ENCODE peak calls at places on chromosomes 2 and 18, in ten cellular contexts. One of them, this sample, is unnamed. For H3K4me1, the result is how much of the 10 kb centered on the place peaks cover.

GRCh38 chr2:108403494-108403893 is 25.7 kb downstream of the SULT1C4 start:
- DNase-seq in testis: no peak
- DNase-seq in kidney: no peak
- DNase-seq in breast epithelium: no peak
- DNase-seq in A549: peak
- DNase-seq in heart right ventricle: no peak
- DNase-seq in H9: peak
- DNase-seq in CD8-positive, alpha-beta T cell: no peak
- DNase-seq in lower lobe of right lung: no peak
- DNase-seq in sigmoid colon: no peak
- DNase-seq in this sample: no peak

GRCh38 chr2:173898178-173898668 is 67.0 kb downstream of the SP3 start:
- DNase-seq in CD8-positive, alpha-beta T cell: no peak
- DNase-seq in lower lobe of right lung: no peak
- DNase-seq in kidney: no peak
- DNase-seq in breast epithelium: no peak
- DNase-seq in heart right ventricle: no peak
- DNase-seq in A549: no peak
- DNase-seq in sigmoid colon: no peak
- DNase-seq in H9: no peak
- DNase-seq in testis: no peak
- DNase-seq in this sample: no peak

GRCh38 chr2:230668184-230668938 is 44.3 kb upstream of the CAB39 start:
- DNase-seq in lower lobe of right lung: peak
- DNase-seq in kidney: no peak
- DNase-seq in CD8-positive, alpha-beta T cell: no peak
- DNase-seq in heart right ventricle: peak
- DNase-seq in H9: no peak
- DNase-seq in testis: no peak
- DNase-seq in sigmoid colon: no peak
- DNase-seq in A549: no peak
- DNase-seq in breast epithelium: no peak
- DNase-seq in this sample: peak

GRCh38 chr2:101762451-101763171 is 65.1 kb downstream of the MAP4K4 start:
- DNase-seq in testis: no peak
- DNase-seq in CD8-positive, alpha-beta T cell: no peak
- DNase-seq in kidney: no peak
- DNase-seq in H9: no peak
- DNase-seq in lower lobe of right lung: no peak
- DNase-seq in heart right ventricle: no peak
- DNase-seq in A549: no peak
- DNase-seq in sigmoid colon: no peak
- DNase-seq in breast epithelium: no peak
- DNase-seq in this sample: no peak

GRCh38 chr2:50951416-50951815 is 80.5 kb downstream of the NRXN1 start:
- DNase-seq in CD8-positive, alpha-beta T cell: no peak
- DNase-seq in H9: no peak
- DNase-seq in lower lobe of right lung: no peak
- DNase-seq in sigmoid colon: no peak
- DNase-seq in breast epithelium: no peak
- DNase-seq in A549: no peak
- DNase-seq in testis: no peak
- DNase-seq in heart right ventricle: no peak
- DNase-seq in kidney: no peak
- DNase-seq in this sample: no peak

GRCh38 chr2:9178110-9178904 is 28.3 kb upstream of the ASAP2 start:
- DNase-seq in A549: no peak
- DNase-seq in sigmoid colon: no peak
- DNase-seq in H9: no peak
- DNase-seq in kidney: no peak
- DNase-seq in heart right ventricle: no peak
- DNase-seq in breast epithelium: no peak
- DNase-seq in testis: no peak
- DNase-seq in lower lobe of right lung: no peak
- DNase-seq in CD8-positive, alpha-beta T cell: no peak
- DNase-seq in this sample: no peak

GRCh38 chr2:88698498-88699233 is 7.2 kb downstream of the RPIA start:
- DNase-seq in sigmoid colon: no peak
- DNase-seq in heart right ventricle: no peak
- DNase-seq in lower lobe of right lung: no peak
- DNase-seq in H9: no peak
- DNase-seq in A549: no peak
- DNase-seq in breast epithelium: peak
- DNase-seq in testis: no peak
- DNase-seq in kidney: no peak
- DNase-seq in CD8-positive, alpha-beta T cell: no peak
- DNase-seq in this sample: no peak

GRCh38 chr2:150125708-150126107 is 361.8 kb downstream of the RND3 start:
- DNase-seq in A549: peak
- DNase-seq in heart right ventricle: no peak
- DNase-seq in sigmoid colon: no peak
- DNase-seq in lower lobe of right lung: no peak
- DNase-seq in testis: no peak
- DNase-seq in kidney: no peak
- DNase-seq in breast epithelium: no peak
- DNase-seq in CD8-positive, alpha-beta T cell: no peak
- DNase-seq in H9: no peak
- DNase-seq in this sample: no peak

GRCh38 chr18:68480196-68480595 is 234.7 kb downstream of the TMX3 start:
- DNase-seq in kidney: no peak
- DNase-seq in sigmoid colon: no peak
- DNase-seq in heart right ventricle: no peak
- DNase-seq in A549: no peak
- DNase-seq in CD8-positive, alpha-beta T cell: no peak
- DNase-seq in lower lobe of right lung: no peak
- DNase-seq in H9: no peak
- DNase-seq in breast epithelium: no peak
- DNase-seq in testis: no peak
- DNase-seq in this sample: no peak

GRCh38 chr18:11019295-11019694 is 130.1 kb downstream of the PIEZO2 start:
- DNase-seq in testis: no peak
- DNase-seq in heart right ventricle: no peak
- DNase-seq in breast epithelium: no peak
- DNase-seq in lower lobe of right lung: no peak
- DNase-seq in H9: no peak
- DNase-seq in kidney: no peak
- DNase-seq in sigmoid colon: no peak
- DNase-seq in CD8-positive, alpha-beta T cell: no peak
- DNase-seq in A549: no peak
- DNase-seq in this sample: no peak

GRCh38 chr2:221600388-221600787 is 28.3 kb upstream of the EPHA4 start:
- DNase-seq in heart right ventricle: no peak
- DNase-seq in testis: no peak
- DNase-seq in A549: no peak
- DNase-seq in lower lobe of right lung: no peak
- DNase-seq in H9: no peak
- DNase-seq in kidney: no peak
- DNase-seq in CD8-positive, alpha-beta T cell: no peak
- DNase-seq in sigmoid colon: no peak
- DNase-seq in breast epithelium: no peak
- DNase-seq in this sample: no peak

GRCh38 chr2:221590861-221591260 is 18.8 kb upstream of the EPHA4 start:
- DNase-seq in kidney: no peak
- DNase-seq in A549: no peak
- DNase-seq in heart right ventricle: no peak
- DNase-seq in testis: no peak
- DNase-seq in CD8-positive, alpha-beta T cell: no peak
- DNase-seq in H9: no peak
- DNase-seq in sigmoid colon: no peak
- DNase-seq in lower lobe of right lung: no peak
- DNase-seq in breast epithelium: no peak
- DNase-seq in this sample: no peak

GRCh38 chr2:221601376-221601775 is 29.3 kb upstream of the EPHA4 start:
- DNase-seq in heart right ventricle: no peak
- DNase-seq in lower lobe of right lung: no peak
- DNase-seq in A549: no peak
- DNase-seq in breast epithelium: no peak
- DNase-seq in sigmoid colon: no peak
- DNase-seq in kidney: no peak
- DNase-seq in testis: no peak
- DNase-seq in CD8-positive, alpha-beta T cell: no peak
- DNase-seq in H9: no peak
- DNase-seq in this sample: no peak

DNA sequence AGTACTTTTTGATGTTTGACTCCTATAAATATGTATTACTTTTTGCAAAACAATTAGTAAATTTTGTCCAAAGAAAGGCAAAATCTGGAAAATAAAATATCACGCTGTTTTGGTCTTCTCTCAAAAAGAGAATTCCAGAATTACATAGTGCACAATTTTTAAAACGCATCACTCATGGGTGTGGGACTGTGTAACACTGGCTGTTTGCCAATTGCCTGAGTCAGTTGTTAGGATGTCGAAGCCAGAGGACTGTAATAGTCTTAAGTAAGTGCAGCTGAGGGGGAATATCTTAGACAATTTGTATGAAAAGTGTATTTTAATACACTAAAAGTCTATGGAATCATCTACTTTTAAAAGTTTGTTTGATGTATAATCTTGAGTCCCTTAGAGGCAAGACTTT is 24.1 kb upstream of the EPHA4 start:
- DNase-seq in sigmoid colon: no peak
- DNase-seq in heart right ventricle: no peak
- DNase-seq in H9: no peak
- DNase-seq in testis: no peak
- DNase-seq in kidney: no peak
- DNase-seq in CD8-positive, alpha-beta T cell: no peak
- DNase-seq in breast epithelium: no peak
- DNase-seq in A549: peak
- DNase-seq in lower lobe of right lung: no peak
- DNase-seq in this sample: no peak
- H3K4me1 ChIP-seq in sigmoid colon: under half
- H3K4me1 ChIP-seq in heart right ventricle: under half
- H3K4me1 ChIP-seq in H9: under half
- H3K4me1 ChIP-seq in testis: under half
- H3K4me1 ChIP-seq in kidney: under half
- H3K4me1 ChIP-seq in CD8-positive, alpha-beta T cell: under half
- H3K4me1 ChIP-seq in breast epithelium: under half
- H3K4me1 ChIP-seq in A549: under half
- H3K4me1 ChIP-seq in lower lobe of right lung: under half
- H3K4me1 ChIP-seq in this sample: under half

DNA sequence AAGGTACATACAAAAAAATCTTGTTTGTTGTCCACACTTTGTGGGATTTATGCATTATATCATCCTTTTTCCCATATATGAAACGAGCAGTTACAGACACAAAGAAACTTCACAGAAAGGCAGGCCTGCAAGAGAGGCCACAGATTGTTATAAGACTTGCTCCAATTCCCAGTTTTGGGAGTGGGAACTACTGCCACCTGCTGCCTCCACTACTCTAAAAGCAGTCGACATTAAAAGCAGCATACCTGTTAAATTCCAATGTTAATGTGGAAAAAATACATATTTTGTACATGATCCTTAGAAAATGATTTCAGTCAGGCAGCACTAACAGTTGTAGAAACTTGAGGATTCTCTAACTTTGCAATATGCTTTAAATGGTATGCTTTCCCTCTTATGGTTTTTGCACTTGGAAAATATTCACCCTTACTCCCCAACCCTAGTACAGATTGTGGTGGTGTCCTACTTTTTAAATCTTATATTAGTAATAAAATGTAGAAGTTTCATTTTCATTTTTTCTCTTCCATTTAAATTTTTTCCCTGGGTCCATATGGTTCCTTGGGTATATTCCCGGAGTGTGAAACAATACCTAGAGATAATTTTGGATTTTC is 37.9 kb downstream of the SLC38A11 start:
- DNase-seq in lower lobe of right lung: no peak
- DNase-seq in heart right ventricle: peak
- DNase-seq in CD8-positive, alpha-beta T cell: no peak
- DNase-seq in A549: peak
- DNase-seq in breast epithelium: peak
- DNase-seq in kidney: no peak
- DNase-seq in testis: peak
- DNase-seq in H9: peak
- DNase-seq in sigmoid colon: peak
- DNase-seq in this sample: no peak
- TF ChIP-seq CTCF in lower lobe of right lung: peak
- TF ChIP-seq CTCF in heart right ventricle: peak
- TF ChIP-seq CTCF in CD8-positive, alpha-beta T cell: no peak
- TF ChIP-seq CTCF in A549: peak
- TF ChIP-seq CTCF in breast epithelium: peak
- TF ChIP-seq CTCF in kidney: peak
- TF ChIP-seq CTCF in testis: peak
- TF ChIP-seq CTCF in H9: peak
- TF ChIP-seq CTCF in sigmoid colon: peak
- TF ChIP-seq CTCF in this sample: peak

DNA sequence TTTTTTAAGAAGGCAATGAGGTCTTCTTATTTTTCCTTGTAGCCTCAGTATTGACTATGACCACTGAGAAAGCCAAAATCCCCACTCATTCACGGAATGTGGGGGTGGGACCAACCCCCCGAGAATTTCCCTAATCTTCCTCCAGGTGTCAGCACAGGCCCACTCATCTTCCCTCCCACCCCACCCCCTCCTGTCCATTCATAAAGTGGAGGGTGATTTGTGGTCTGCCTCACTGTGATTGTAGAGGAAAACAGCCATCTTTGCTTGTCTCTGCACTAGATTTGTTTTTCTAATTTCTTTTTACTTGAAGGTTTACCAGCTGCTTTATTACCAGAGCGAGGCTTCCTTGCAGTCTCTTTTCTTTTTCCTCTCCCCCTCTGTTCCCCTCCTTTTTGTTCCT is 171.7 kb downstream of the ICOS start:
- DNase-seq in CD8-positive, alpha-beta T cell: peak
- DNase-seq in H9: peak
- DNase-seq in lower lobe of right lung: no peak
- DNase-seq in breast epithelium: no peak
- DNase-seq in sigmoid colon: no peak
- DNase-seq in testis: no peak
- DNase-seq in kidney: no peak
- DNase-seq in A549: peak
- DNase-seq in heart right ventricle: no peak
- DNase-seq in this sample: no peak
- H3K27ac ChIP-seq in CD8-positive, alpha-beta T cell: no peak
- H3K27ac ChIP-seq in H9: no peak
- H3K27ac ChIP-seq in lower lobe of right lung: no peak
- H3K27ac ChIP-seq in breast epithelium: no peak
- H3K27ac ChIP-seq in sigmoid colon: no peak
- H3K27ac ChIP-seq in testis: no peak
- H3K27ac ChIP-seq in kidney: no peak
- H3K27ac ChIP-seq in A549: no peak
- H3K27ac ChIP-seq in heart right ventricle: no peak
- H3K27ac ChIP-seq in this sample: no peak

DNA sequence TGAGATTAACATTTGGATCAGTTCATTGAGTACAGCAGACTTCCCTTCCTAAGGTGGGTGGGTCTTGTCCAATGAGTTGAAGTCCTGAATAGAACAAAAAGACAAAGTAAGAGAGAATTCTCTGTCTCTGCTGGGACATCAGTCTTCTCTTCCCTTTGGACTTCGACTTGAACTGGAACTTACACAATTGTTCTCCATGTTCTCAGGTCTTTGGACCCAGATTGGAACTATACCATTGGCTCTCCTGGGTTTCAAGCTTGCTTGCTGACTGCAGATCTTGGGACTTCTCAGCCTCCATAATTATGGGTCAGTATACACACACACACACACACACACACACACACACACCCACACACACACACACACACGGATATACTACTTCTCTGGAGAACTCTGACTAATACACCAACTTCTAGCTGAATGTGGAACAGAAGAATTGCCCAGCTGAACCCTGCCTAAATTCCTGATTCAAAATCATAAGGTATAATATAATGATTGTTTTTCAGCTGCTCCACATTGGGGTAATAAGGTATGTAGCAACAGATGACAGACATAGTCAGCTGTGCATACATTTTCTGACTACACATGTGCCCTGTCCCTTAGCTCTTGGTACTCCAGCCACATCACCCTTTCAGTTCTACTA is 214.0 kb downstream of the TGIF1 start:
- DNase-seq in heart right ventricle: no peak
- DNase-seq in kidney: no peak
- DNase-seq in CD8-positive, alpha-beta T cell: no peak
- DNase-seq in H9: no peak
- DNase-seq in breast epithelium: no peak
- DNase-seq in lower lobe of right lung: no peak
- DNase-seq in A549: no peak
- DNase-seq in sigmoid colon: no peak
- DNase-seq in testis: no peak
- DNase-seq in this sample: no peak
- H3K4me1 ChIP-seq in heart right ventricle: under half
- H3K4me1 ChIP-seq in kidney: under half
- H3K4me1 ChIP-seq in CD8-positive, alpha-beta T cell: under half
- H3K4me1 ChIP-seq in H9: under half
- H3K4me1 ChIP-seq in breast epithelium: under half
- H3K4me1 ChIP-seq in lower lobe of right lung: under half
- H3K4me1 ChIP-seq in A549: under half
- H3K4me1 ChIP-seq in sigmoid colon: under half
- H3K4me1 ChIP-seq in testis: under half
- H3K4me1 ChIP-seq in this sample: under half